ENCODE peak calls at places on chromosomes 12 and 14, in eight cellular contexts. R is CD8-positive, alpha-beta T cell; S is cardiac muscle cell; O is sigmoid colon; C is CD4-positive, alpha-beta memory T cell; N is prostate gland; K is PC-3; H is lung. Q is an unnamed sample. For H3K9me3, the result is how much of the 10 kb centered on the place peaks cover.

GRCh38 chr14:51224551-51224950 is 15.5 kb upstream of the TMX1 start:
- DNase-seq in R (no peak), S (no peak), O (no peak), C (no peak), N (no peak), K (no peak), H (no peak), Q (no peak)

GRCh38 chr14:20400965-20401593 is 12.2 kb downstream of the TEP1 start:
- DNase-seq in R (no peak), S (no peak), O (no peak), C (no peak), N (no peak), K (peak), H (no peak), Q (no peak)

GRCh38 chr12:57262126-57262822 is 11.3 kb upstream of the STAC3 start:
- DNase-seq in R (no peak), S (no peak), O (no peak), C (no peak), N (no peak), K (no peak), H (no peak), Q (no peak)

GRCh38 chr12:591167-591570 is 72.1 kb downstream of the NINJ2 start:
- DNase-seq in R (no peak), S (peak), O (peak), C (no peak), N (no peak), K (no peak), H (no peak), Q (no peak)

GRCh38 chr12:122891661-122892525 is 4.0 kb downstream of the VPS37B start:
- DNase-seq in R (no peak), S (peak), O (no peak), C (no peak), N (no peak), K (peak), H (no peak), Q (no peak)

GRCh38 chr12:93323625-93324165 is 54.0 kb upstream of the NUDT4 start:
- DNase-seq in R (no peak), S (no peak), O (no peak), C (no peak), N (no peak), K (peak), H (no peak), Q (no peak)

GRCh38 chr14:71891185-71891584 is 41.0 kb upstream of the RGS6 start:
- DNase-seq in R (no peak), S (no peak), O (no peak), C (no peak), N (no peak), K (no peak), H (no peak), Q (no peak)

GRCh38 chr12:51752490-51752889 is 96.0 kb downstream of the FIGNL2 start:
- DNase-seq in R (no peak), S (peak), O (peak), C (no peak), N (no peak), K (peak), H (peak), Q (no peak)

GRCh38 chr12:71503579-71504470 is 64.2 kb downstream of the LGR5 start:
- DNase-seq in R (no peak), S (no peak), O (no peak), C (no peak), N (no peak), K (peak), H (no peak), Q (no peak)

GRCh38 chr12:113040722-113041168 is 15.8 kb upstream of the DTX1 start:
- DNase-seq in R (no peak), S (no peak), O (peak), C (no peak), N (no peak), K (peak), H (peak), Q (no peak)

GRCh38 chr12:3036901-3037600 is 40.1 kb upstream of the TSPAN9 start:
- DNase-seq in R (no peak), S (no peak), O (no peak), C (no peak), N (no peak), K (no peak), H (no peak), Q (no peak)

GRCh38 chr14:105083926-105084685 is 18.9 kb upstream of the GPR132 start:
- DNase-seq in R (no peak), S (no peak), O (peak), C (no peak), N (no peak), K (no peak), H (no peak), Q (no peak)

GRCh38 chr14:51653096-51653814 is 1.5 kb downstream of the FRMD6 start:
- DNase-seq in R (no peak), S (peak), O (no peak), C (no peak), N (no peak), K (peak), H (no peak), Q (no peak)

GRCh38 chr14:69741055-69741454 is 25.9 kb upstream of the SRSF5 start:
- DNase-seq in R (no peak), S (no peak), O (no peak), C (no peak), N (no peak), K (peak), H (no peak), Q (no peak)

GRCh38 chr12:12275874-12276273 is 9.0 kb upstream of the LRP6 start:
- DNase-seq in R (no peak), S (no peak), O (no peak), C (no peak), N (no peak), K (no peak), H (no peak), Q (no peak)

GRCh38 chr14:24243336-24243836 is 963 bp upstream of the TINF2 start:
- DNase-seq in R (no peak), S (no peak), O (peak), C (peak), N (no peak), K (peak), H (no peak), Q (no peak)

GRCh38 chr14:47919334-47919846 is 244.0 kb upstream of the MDGA2 start:
- DNase-seq in R (no peak), S (no peak), O (no peak), C (no peak), N (no peak), K (no peak), H (no peak), Q (no peak)

GRCh38 chr12:109963743-109964429 is 32.3 kb downstream of the GIT2 start:
- DNase-seq in R (no peak), S (no peak), O (no peak), C (no peak), N (peak), K (no peak), H (no peak), Q (no peak)

GRCh38 chr12:53413485-53414215 is 10.0 kb upstream of the AMHR2 start:
- DNase-seq in R (no peak), S (no peak), O (peak), C (no peak), N (no peak), K (no peak), H (no peak), Q (no peak)

GRCh38 chr12:5177731-5178130 is 134.1 kb downstream of the KCNA5 start:
- DNase-seq in R (no peak), S (no peak), O (no peak), C (no peak), N (no peak), K (peak), H (no peak), Q (no peak)

GRCh38 chr12:65878540-65878939 is 54.3 kb downstream of the HMGA2 start:
- DNase-seq in R (no peak), S (no peak), O (no peak), C (no peak), N (no peak), K (peak), H (no peak), Q (no peak)

GRCh38 chr12:109696485-109697269 is 16.9 kb upstream of the FAM222A start:
- DNase-seq in R (no peak), S (no peak), O (no peak), C (no peak), N (no peak), K (peak), H (no peak), Q (no peak)

GRCh38 chr12:68294246-68294645 is 37.9 kb downstream of the MDM1 start:
- DNase-seq in R (no peak), S (no peak), O (no peak), C (no peak), N (no peak), K (no peak), H (no peak), Q (no peak)

GRCh38 chr12:47773062-47773857 is at the start of gene SLC48A1:
- DNase-seq in R (peak), S (peak), O (peak), C (peak), N (peak), K (peak), H (peak), Q (peak)

GRCh38 chr12:1562813-1563412 is 31.5 kb downstream of the FBXL14 start:
- DNase-seq in R (no peak), S (no peak), O (no peak), C (no peak), N (peak), K (no peak), H (no peak), Q (no peak)

GRCh38 chr14:67963545-67963944 is 144.0 kb downstream of the RAD51B start:
- DNase-seq in R (no peak), S (no peak), O (no peak), C (no peak), N (no peak), K (no peak), H (no peak), Q (no peak)

GRCh38 chr12:85781751-85782150 is 54.5 kb downstream of the RASSF9 start:
- DNase-seq in R (no peak), S (no peak), O (no peak), C (no peak), N (no peak), K (no peak), H (no peak), Q (no peak)

GRCh38 chr14:53152627-53152908 is 555 bp downstream of the DDHD1 start:
- DNase-seq in R (no peak), S (no peak), O (no peak), C (no peak), N (no peak), K (no peak), H (peak), Q (no peak)

GRCh38 chr14:103803661-103804060 is 43.7 kb downstream of the PPP1R13B start:
- DNase-seq in R (no peak), S (no peak), O (no peak), C (no peak), N (no peak), K (peak), H (no peak), Q (no peak)

GRCh38 chr12:75097003-75097402 is 112.6 kb downstream of the KCNC2 start:
- DNase-seq in R (no peak), S (no peak), O (no peak), C (no peak), N (no peak), K (no peak), H (no peak), Q (no peak)

GRCh38 chr12:6390084-6390799 is 6.3 kb downstream of the LTBR start:
- DNase-seq in R (no peak), S (no peak), O (no peak), C (no peak), N (peak), K (no peak), H (no peak), Q (no peak)

GRCh38 chr14:57380935-57381334 is 9.5 kb upstream of the NAA30 start:
- DNase-seq in R (no peak), S (no peak), O (no peak), C (no peak), N (no peak), K (peak), H (no peak), Q (no peak)

GRCh38 chr12:67452119-67452805 is 183.1 kb downstream of the CAND1 start:
- DNase-seq in R (no peak), S (no peak), O (no peak), C (no peak), N (no peak), K (no peak), H (no peak), Q (no peak)

DNA sequence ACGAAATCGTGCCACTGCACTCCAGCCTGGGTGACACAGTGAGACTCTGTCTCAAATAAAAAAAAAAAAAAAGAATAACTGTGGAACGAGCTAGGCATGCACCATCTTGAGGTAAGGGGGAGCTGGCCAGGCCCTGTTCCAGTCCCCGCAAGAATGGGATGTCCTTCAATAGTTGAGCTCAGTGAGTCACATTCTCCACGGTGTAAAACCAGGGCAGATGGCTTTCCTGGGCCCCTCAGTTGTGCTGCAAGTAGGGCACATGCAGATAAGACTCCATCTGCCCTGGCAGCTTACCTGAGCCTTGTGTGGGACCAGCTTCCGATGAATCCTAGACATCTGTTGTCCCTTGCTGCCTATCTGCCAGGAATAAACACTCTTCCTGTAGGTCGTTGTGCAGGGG is 312.1 kb downstream of the VRK1 start:
- DNase-seq in R (no peak), S (no peak), O (no peak), C (no peak), N (no peak), K (no peak), H (no peak), Q (no peak)
- H3K9me3 ChIP-seq in R (under half), S (under half), O (under half), C (under half), N (under half), K (under half), H (under half), Q (under half)

GRCh38 chr14:98867726-98868125 is 404.3 kb downstream of the BCL11B start:
- DNase-seq in R (no peak), S (no peak), O (no peak), C (no peak), N (no peak), K (no peak), H (no peak), Q (no peak)
- H3K9me3 ChIP-seq in R (under half), S (under half), O (under half), C (under half), N (under half), K (under half), H (under half), Q (under half)

GRCh38 chr12:31970199-31970598 is 11.0 kb downstream of the RESF1 start:
- DNase-seq in R (no peak), S (no peak), O (no peak), C (no peak), N (no peak), K (no peak), H (no peak), Q (no peak)

GRCh38 chr12:31974673-31975072 is 15.5 kb downstream of the RESF1 start:
- DNase-seq in R (no peak), S (no peak), O (no peak), C (no peak), N (no peak), K (no peak), H (no peak), Q (no peak)

GRCh38 chr12:31973818-31974217 is 14.6 kb downstream of the RESF1 start:
- DNase-seq in R (no peak), S (no peak), O (no peak), C (no peak), N (no peak), K (no peak), H (no peak), Q (no peak)
- H3K9me3 ChIP-seq in R (under half), S (under half), O (under half), C (under half), N (under half), K (under half), H (under half), Q (under half)

GRCh38 chr14:86088156-86088555 is 558.2 kb downstream of the FLRT2 start:
- DNase-seq in R (no peak), S (no peak), O (no peak), C (no peak), N (no peak), K (no peak), H (no peak), Q (no peak)
- H3K9me3 ChIP-seq in R (under half), S (under half), O (under half), C (under half), N (under half), K (under half), H (under half), Q (under half)

GRCh38 chr14:34224221-34224620 is 237.8 kb downstream of the SPTSSA start:
- DNase-seq in R (no peak), S (no peak), O (no peak), C (no peak), N (no peak), K (no peak), H (no peak), Q (no peak)
- H3K9me3 ChIP-seq in R (under half), S (under half), O (under half), C (under half), N (under half), K (under half), H (under half), Q (under half)

DNA sequence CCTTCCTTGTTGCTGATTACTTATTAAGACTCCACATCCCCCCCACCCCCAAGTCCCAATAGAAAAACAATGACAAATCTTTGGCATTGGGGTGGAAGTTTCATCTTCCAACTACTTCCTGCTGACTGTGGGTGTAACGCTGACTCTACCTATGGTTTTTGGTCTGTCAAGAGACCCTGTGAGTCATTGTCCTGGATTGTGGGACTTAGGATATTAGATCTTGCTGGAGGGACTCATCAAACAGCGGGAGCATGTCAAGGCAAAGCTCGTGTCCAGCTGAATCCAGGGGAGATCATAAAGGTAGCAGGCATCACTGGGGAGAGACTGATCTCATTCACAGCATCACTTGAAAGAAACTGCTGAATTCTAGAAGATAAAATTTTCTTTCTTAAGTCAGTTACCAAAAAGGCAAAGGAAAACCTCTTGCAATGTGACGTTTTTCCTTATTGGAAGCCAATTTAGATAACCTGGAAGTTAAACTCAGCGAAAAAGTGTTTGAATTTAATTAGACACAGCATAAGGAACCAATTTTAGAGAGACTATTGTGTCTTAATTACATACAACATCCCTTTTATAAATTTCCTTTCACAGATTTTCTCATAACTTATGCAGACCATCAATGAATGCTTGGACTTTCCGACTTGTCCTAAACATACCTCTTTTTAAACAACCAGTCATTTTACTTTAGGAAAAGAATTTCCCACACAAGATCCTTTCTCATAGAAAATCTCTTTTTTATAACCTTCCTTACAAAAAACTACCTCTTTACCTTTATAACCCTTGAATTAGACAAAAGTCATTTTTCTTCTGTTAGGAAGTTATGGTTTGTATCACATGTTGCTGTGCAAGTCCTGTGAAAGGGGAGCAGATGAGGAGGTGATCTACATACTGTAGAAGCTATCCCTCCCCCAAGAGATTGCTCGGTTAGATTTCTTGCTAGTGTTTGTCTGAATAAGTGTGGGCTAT is 94.6 kb upstream of the SCAF11 start:
- DNase-seq in R (no peak), S (no peak), O (no peak), C (no peak), N (no peak), K (no peak), H (no peak), Q (no peak)
- H3K9me3 ChIP-seq in R (under half), S (under half), O (under half), C (under half), N (under half), K (under half), H (under half), Q (under half)